ENCODE peak calls at places on chromosomes 6 and 20, in four cellular contexts. U, H, M and S are unnamed samples. For H3K9me3, the result is how much of the 10 kb centered on the place peaks cover.

GRCh38 chr6:27133281-27134227 is 113.9 kb upstream of the PRSS16 start:
- DNase-seq in M (peak), H (peak), U (peak), S (peak)

GRCh38 chr6:90596967-90597539 is 10.2 kb upstream of the MAP3K7 start:
- DNase-seq in U (no peak), M (no peak), H (no peak), S (no peak)

GRCh38 chr6:168411130-168411529 is 29.9 kb upstream of the SMOC2 start:
- DNase-seq in U (no peak), H (no peak), M (no peak), S (no peak)

GRCh38 chr6:25278557-25278913 is 639 bp upstream of the CARMIL1 start:
- DNase-seq in H (no peak), M (no peak), U (no peak), S (no peak)

GRCh38 chr6:89379281-89379680 is 26.8 kb upstream of the UBE2J1 start:
- DNase-seq in M (no peak), U (no peak), H (no peak), S (no peak)

GRCh38 chr20:56872620-56873458 is 243.7 kb downstream of the TFAP2C start:
- DNase-seq in H (no peak), M (no peak), U (no peak), S (no peak)

GRCh38 chr20:50274570-50275430 is 84.2 kb downstream of the CEBPB start:
- DNase-seq in M (no peak), U (no peak), H (peak), S (peak)

GRCh38 chr20:58697201-58697866 is 4.7 kb downstream of the NPEPL1 start:
- DNase-seq in U (no peak), H (no peak), M (no peak), S (no peak)

GRCh38 chr20:3172933-3173581 is at the start of gene LZTS3:
- DNase-seq in U (peak), M (no peak), H (peak), S (peak)
- TF ChIP-seq POLR2AphosphoS5 in U (no peak), M (peak), H (peak), S (peak)

GRCh38 chr6:164208371-164208770 is 793.9 kb downstream of the QKI start:
- DNase-seq in M (no peak), H (no peak), U (no peak), S (no peak)

GRCh38 chr6:164210323-164210722 is 795.8 kb downstream of the QKI start:
- DNase-seq in H (no peak), U (no peak), M (no peak), S (no peak)

DNA sequence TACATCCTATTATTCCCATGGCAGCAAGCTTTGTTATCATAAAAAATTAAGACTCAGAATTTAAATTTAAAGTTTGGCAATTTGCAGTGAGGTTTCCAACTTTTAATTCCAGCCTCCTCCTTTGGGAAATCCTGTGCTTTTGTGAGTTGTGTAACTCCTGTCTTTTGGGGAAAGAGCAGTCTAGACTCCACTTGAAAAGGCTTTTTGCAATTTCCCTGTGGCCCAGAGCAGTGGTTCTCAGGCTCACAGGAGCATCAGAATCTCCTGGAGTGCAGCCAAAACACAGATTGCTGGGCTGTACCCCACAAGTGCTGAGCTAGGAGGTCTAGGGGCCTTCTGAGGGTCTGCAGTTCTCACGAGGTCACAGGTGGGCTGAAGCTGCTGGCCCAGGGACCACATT is 792.5 kb downstream of the QKI start:
- DNase-seq in H (no peak), U (no peak), M (no peak), S (no peak)
- H3K9me3 ChIP-seq in H (under half), U (under half), M (under half), S (under half)

GRCh38 chr20:41119593-41120561 is 17.5 kb upstream of the PLCG1 start:
- DNase-seq in M (no peak), H (no peak), U (no peak), S (no peak)

GRCh38 chr20:41121399-41121798 is 15.9 kb upstream of the PLCG1 start:
- DNase-seq in U (no peak), M (no peak), H (no peak), S (no peak)

GRCh38 chr20:41111578-41111951 is 25.8 kb upstream of the PLCG1 start:
- DNase-seq in M (no peak), U (no peak), H (no peak), S (no peak)

GRCh38 chr20:41118632-41119031 is 18.7 kb upstream of the PLCG1 start:
- DNase-seq in M (no peak), U (no peak), H (no peak), S (no peak)

GRCh38 chr20:41116282-41116960 is 20.9 kb upstream of the PLCG1 start:
- DNase-seq in M (no peak), U (no peak), H (no peak), S (no peak)
- TF ChIP-seq POLR2AphosphoS5 in M (no peak), U (no peak), H (no peak), S (no peak)

DNA sequence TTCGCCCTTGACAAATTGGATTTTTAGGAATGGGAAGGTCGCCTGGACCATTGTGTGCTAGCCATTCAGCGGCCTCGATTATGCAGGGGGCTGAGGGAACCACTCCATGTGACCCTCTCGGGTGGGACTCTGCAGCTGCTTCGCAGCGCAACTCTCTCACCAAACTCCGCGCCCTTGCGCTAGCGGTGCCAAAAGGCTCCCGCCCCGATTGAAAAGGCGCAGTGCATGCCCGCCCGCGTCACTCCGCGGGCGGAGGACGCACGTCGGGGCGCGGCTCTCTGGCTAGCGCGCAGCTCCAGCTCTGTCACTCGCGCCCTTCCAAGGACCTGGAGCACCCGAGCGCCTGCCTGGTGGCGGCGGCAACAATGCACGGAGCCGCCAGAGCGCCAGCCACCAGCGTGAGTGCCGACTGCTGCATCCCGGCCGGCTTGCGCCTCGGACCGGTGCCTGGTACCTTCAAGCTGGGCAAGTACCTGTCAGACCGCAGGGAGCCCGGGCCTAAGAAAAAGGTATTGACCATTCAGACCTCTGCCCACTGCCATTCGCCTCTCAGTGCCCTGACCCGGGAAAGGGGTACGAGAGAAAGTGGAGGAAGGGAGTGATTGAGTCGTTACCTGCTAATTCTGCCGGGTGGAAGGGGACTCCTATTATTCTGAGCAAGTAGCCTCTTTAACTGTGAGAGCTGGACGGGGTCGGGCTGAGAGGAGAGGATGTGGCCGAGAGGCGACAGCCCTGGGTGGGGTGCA is at the start of gene PRDM13:
- DNase-seq in M (no peak), H (no peak), U (no peak), S (no peak)
- H3K9me3 ChIP-seq in M (under half), H (under half), U (under half), S (under half)

GRCh38 chr6:134063121-134063965 is 10.9 kb upstream of the SLC2A12 start:
- DNase-seq in M (no peak), U (no peak), H (no peak), S (no peak)

GRCh38 chr6:134064461-134064860 is 12.0 kb upstream of the SLC2A12 start:
- DNase-seq in M (no peak), U (no peak), H (no peak), S (no peak)

GRCh38 chr6:134065706-134066105 is 13.3 kb upstream of the SLC2A12 start:
- DNase-seq in M (peak), U (no peak), H (no peak), S (no peak)

GRCh38 chr6:134061440-134061839 is 9.0 kb upstream of the SLC2A12 start:
- DNase-seq in H (peak), M (no peak), U (no peak), S (no peak)

GRCh38 chr6:134063966-134064445 is 11.6 kb upstream of the SLC2A12 start:
- DNase-seq in U (peak), M (peak), H (peak), S (peak)
- TF ChIP-seq POLR2AphosphoS5 in U (peak), M (no peak), H (no peak), S (no peak)

DNA sequence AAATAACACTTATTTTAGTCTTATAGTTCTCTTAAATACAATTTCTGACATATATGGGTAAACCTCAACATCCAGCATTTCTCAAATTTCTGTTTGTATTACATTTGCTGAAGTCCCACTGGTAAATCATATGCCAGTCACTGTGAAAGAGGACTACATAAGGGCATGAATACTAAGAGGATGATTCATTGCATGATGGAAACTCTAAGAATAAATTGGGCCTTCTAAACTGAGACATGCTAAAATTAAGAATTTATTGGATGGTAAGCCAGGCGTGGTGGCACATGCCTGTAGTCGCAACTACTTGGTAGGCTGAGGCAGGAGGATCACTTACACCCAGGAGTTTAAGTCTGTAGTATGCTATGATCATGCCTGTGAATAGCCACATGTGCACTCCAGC is 12.1 kb downstream of the DEFB123 start:
- DNase-seq in U (no peak), H (no peak), M (no peak), S (no peak)
- H3K9me3 ChIP-seq in U (under half), H (under half), M (under half), S (under half)

GRCh38 chr6:163702736-163703135 is 288.2 kb downstream of the QKI start:
- DNase-seq in H (no peak), U (no peak), M (no peak), S (no peak)
- TF ChIP-seq POLR2AphosphoS5 in H (no peak), U (no peak), M (no peak), S (no peak)